ENCODE peak calls at places on chromosomes 12 and 14, in nine cellular contexts. F, B, W, U, X, T, D, A and Y are unnamed samples. For H3K4me1, the result is how much of the 10 kb centered on the place peaks cover.

GRCh38 chr12:82805812-82806497 is 119.2 kb downstream of the TMTC2 start:
- DNase-seq in F (no peak), B (no peak), W (no peak), U (no peak), X (no peak), T (no peak), D (no peak), A (no peak), Y (no peak)

GRCh38 chr12:121925361-121925725 is 7.0 kb downstream of the CFAP251 start:
- DNase-seq in F (no peak), B (no peak), W (no peak), U (no peak), X (no peak), T (peak), D (no peak), A (peak), Y (no peak)

GRCh38 chr12:111368291-111368683 is 608 bp downstream of the PHETA1 start:
- DNase-seq in F (no peak), B (peak), W (peak), U (no peak), X (no peak), T (peak), D (peak), A (peak), Y (no peak)

GRCh38 chr12:89999699-90000505 is 291.3 kb upstream of the ATP2B1 start:
- DNase-seq in F (no peak), B (no peak), W (no peak), U (no peak), X (no peak), T (no peak), D (no peak), A (peak), Y (no peak)

GRCh38 chr12:12999276-12999958 is 648 bp downstream of the HEBP1 start:
- DNase-seq in F (no peak), B (peak), W (no peak), U (no peak), X (no peak), T (no peak), D (no peak), A (no peak), Y (peak)

GRCh38 chr14:99391671-99392070 is 89.0 kb downstream of the SETD3 start:
- DNase-seq in F (no peak), B (no peak), W (no peak), U (no peak), X (no peak), T (no peak), D (no peak), A (peak), Y (no peak)

GRCh38 chr14:22532345-22533056 is 56.5 kb downstream of the DAD1 start:
- DNase-seq in F (no peak), B (no peak), W (no peak), U (no peak), X (no peak), T (no peak), D (no peak), A (no peak), Y (no peak)

GRCh38 chr14:95681153-95681552 is 5.1 kb upstream of the TCL1B start:
- DNase-seq in F (no peak), B (no peak), W (peak), U (no peak), X (no peak), T (peak), D (no peak), A (no peak), Y (no peak)

GRCh38 chr14:103136388-103137271 is 13.4 kb downstream of the TNFAIP2 start:
- DNase-seq in F (no peak), B (no peak), W (no peak), U (peak), X (no peak), T (peak), D (no peak), A (no peak), Y (peak)

GRCh38 chr12:113961921-113962710 is 4.0 kb downstream of the RBM19 start:
- DNase-seq in F (no peak), B (no peak), W (no peak), U (no peak), X (no peak), T (no peak), D (no peak), A (no peak), Y (no peak)

GRCh38 chr12:53625946-53626701 is at the start of gene ATF7:
- DNase-seq in F (peak), B (peak), W (peak), U (peak), X (peak), T (peak), D (peak), A (peak), Y (peak)
- TF ChIP-seq CTCF in F (no peak), B (no peak), W (peak), U (no peak), X (no peak), T (no peak), D (no peak), A (no peak), Y (no peak)

GRCh38 chr12:575129-575502 is 88.1 kb downstream of the NINJ2 start:
- DNase-seq in F (no peak), B (no peak), W (no peak), U (peak), X (no peak), T (no peak), D (peak), A (no peak), Y (no peak)
- H3K4me1 ChIP-seq in F (under half), B (under half), W (under half), U (under half), X (under half), T (under half), D (under half), A (under half), Y (under half)

GRCh38 chr14:52551696-52552062 is 626 bp downstream of the TXNDC16 start:
- DNase-seq in F (no peak), B (no peak), W (peak), U (no peak), X (peak), T (no peak), D (no peak), A (peak), Y (no peak)
- TF ChIP-seq CTCF in F (no peak), B (peak), W (no peak), U (no peak), X (peak), T (peak), D (no peak), A (peak), Y (no peak)

GRCh38 chr14:56878766-56879165 is 68.5 kb upstream of the OTX2 start:
- DNase-seq in F (no peak), B (no peak), W (no peak), U (no peak), X (no peak), T (peak), D (no peak), A (no peak), Y (no peak)
- H3K4me1 ChIP-seq in F (under half), B (under half), W (under half), U (under half), X (under half), T (under half), D (under half), A (under half), Y (under half)

GRCh38 chr14:101083564-101084435 is 180.3 kb upstream of the RTL1 start:
- DNase-seq in F (no peak), B (no peak), W (peak), U (no peak), X (no peak), T (peak), D (peak), A (no peak), Y (peak)
- TF ChIP-seq CTCF in F (no peak), B (no peak), W (no peak), U (no peak), X (peak), T (peak), D (no peak), A (peak), Y (peak)

GRCh38 chr12:2057793-2058408 is 5.1 kb downstream of the CACNA1C start:
- DNase-seq in F (no peak), B (no peak), W (no peak), U (peak), X (no peak), T (no peak), D (no peak), A (no peak), Y (no peak)
- H3K4me1 ChIP-seq in F (under half), B (under half), W (under half), U (under half), X (under half), T (under half), D (under half), A (under half), Y (under half)

GRCh38 chr14:53740570-53740969 is 216.1 kb downstream of the BMP4 start:
- DNase-seq in F (no peak), B (no peak), W (no peak), U (no peak), X (no peak), T (no peak), D (no peak), A (no peak), Y (no peak)
- TF ChIP-seq CTCF in F (no peak), B (no peak), W (no peak), U (no peak), X (no peak), T (no peak), D (no peak), A (no peak), Y (no peak)

DNA sequence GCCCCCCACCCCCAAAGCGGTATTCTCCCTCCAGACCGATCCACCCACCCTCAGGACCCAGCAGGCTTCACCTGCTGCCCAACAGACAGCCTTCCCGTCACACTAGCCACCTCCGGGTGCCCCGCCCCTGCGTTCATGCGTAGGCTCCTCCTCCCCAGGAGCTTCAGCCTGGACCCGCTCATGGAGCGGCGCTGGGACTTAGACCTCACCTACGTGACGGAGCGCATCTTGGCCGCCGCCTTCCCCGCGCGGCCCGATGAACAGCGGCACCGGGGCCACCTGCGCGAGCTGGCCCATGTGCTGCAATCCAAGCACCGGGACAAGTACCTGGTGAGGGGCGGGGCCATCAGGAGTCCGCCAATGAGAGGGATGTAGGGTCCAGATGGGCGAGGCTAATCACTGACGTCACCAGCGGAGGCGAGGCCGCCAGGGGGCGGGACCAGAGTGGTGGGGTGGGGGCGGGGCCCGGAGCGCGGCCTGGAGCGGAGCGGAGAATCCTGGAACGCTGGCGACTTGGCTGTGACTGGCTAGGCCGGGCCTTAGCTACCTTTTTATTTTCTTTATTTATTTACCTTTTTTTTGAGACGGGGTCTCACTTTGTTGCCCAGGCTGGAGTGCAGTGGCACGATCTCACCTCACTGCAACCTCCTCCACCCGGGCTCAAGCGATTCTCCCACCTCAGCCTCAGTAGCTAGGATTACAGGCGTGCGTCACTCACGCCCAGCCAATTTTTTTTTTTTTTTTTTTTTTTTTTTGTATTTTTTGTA is 4.4 kb downstream of the TNS2 start:
- DNase-seq in F (peak), B (peak), W (peak), U (peak), X (peak), T (peak), D (peak), A (peak), Y (peak)
- H3K4me1 ChIP-seq in F (under half), B (under half), W (under half), U (under half), X (under half), T (under half), D (half or more), A (under half), Y (under half)

GRCh38 chr14:81323621-81324400 is 76.3 kb downstream of the STON2 start:
- DNase-seq in F (no peak), B (no peak), W (no peak), U (no peak), X (no peak), T (peak), D (peak), A (no peak), Y (peak)
- TF ChIP-seq CTCF in F (no peak), B (no peak), W (no peak), U (no peak), X (no peak), T (no peak), D (no peak), A (no peak), Y (no peak)